ENCODE peak calls at places on chromosomes 2 and 18, in eight cellular contexts. P is T-helper 2 cell; F is heart right ventricle; X is EH; R is stimulated activated CD4-positive, alpha-beta T cell treated with anti-CD3 and anti-CD28 coated beads, TNF-alpha, amount 100 ng/mL, for 4 hours; U is fibroblast of lung; J is stimulated activated naive CD8-positive, alpha-beta T cell treated with anti-CD3 and anti-CD28 coated beads, Interleukin-15, amount 100 ng/mL, for 72 hours; G is NCI-H774. Q is an unnamed sample.

GRCh38 chr2:226508683-226509082 is 290.9 kb downstream of the IRS1 start:
- DNase-seq in R (no peak), U (peak; percentile 43), P (no peak), X (no peak), G (no peak), F (no peak), J (no peak), Q (no peak)

GRCh38 chr2:240946654-240947053 is 40.5 kb downstream of the CROCC2 start:
- DNase-seq in J (no peak), R (no peak), X (peak; percentile 55), F (no peak), P (no peak), G (no peak), U (no peak), Q (no peak)

GRCh38 chr2:219149667-219150066 is 10.9 kb downstream of the NHEJ1 start:
- DNase-seq in R (no peak), P (no peak), X (peak; percentile 36), G (peak; percentile 43), J (no peak), U (peak; percentile 44), F (no peak), Q (no peak)

GRCh38 chr2:182866461-182867369 is at the start of gene FRZB:
- DNase-seq in J (peak; percentile 17), X (peak; percentile 81), P (no peak), R (no peak), G (no peak), U (peak; percentile 76), F (peak; percentile 78), Q (peak; percentile 30)

GRCh38 chr2:55839182-55839819 is 84.3 kb downstream of the EFEMP1 start:
- DNase-seq in R (no peak), G (peak; percentile 83), J (no peak), F (no peak), X (peak; percentile 60), P (no peak), U (peak; percentile 44), Q (no peak)

GRCh38 chr18:62085766-62086165 is 101.1 kb downstream of the PIGN start:
- DNase-seq in J (no peak), R (no peak), P (no peak), G (no peak), X (peak; percentile 36), U (no peak), F (no peak), Q (no peak)

GRCh38 chr2:106020032-106020431 is 174.1 kb downstream of the UXS1 start:
- DNase-seq in R (no peak), G (no peak), F (peak; percentile 58), P (no peak), X (no peak), U (peak; percentile 19), J (no peak), Q (no peak)

GRCh38 chr2:218217366-218218309 is 649 bp downstream of the ARPC2 start:
- DNase-seq in J (peak; percentile 80), P (peak; percentile 64), R (peak; percentile 68), X (peak; percentile 57), G (no peak), F (peak; percentile 58), U (no peak), Q (peak; percentile 48)

GRCh38 chr18:6055711-6056110 is 160.4 kb upstream of the TMEM200C start:
- DNase-seq in J (no peak), X (peak; percentile 90), U (peak; percentile 79), G (no peak), R (no peak), P (no peak), F (no peak), Q (no peak)

GRCh38 chr2:10863837-10864236 is 47.9 kb upstream of the KCNF1 start:
- DNase-seq in P (no peak), U (peak; percentile 12), F (no peak), J (no peak), R (no peak), X (no peak), G (no peak), Q (peak; percentile 44)

GRCh38 chr18:7516505-7517117 is 50.5 kb upstream of the PTPRM start:
- DNase-seq in P (no peak), F (no peak), U (no peak), G (no peak), R (no peak), X (no peak), J (no peak), Q (no peak)

GRCh38 chr2:54639609-54640008 is 83.9 kb upstream of the EML6 start:
- DNase-seq in R (no peak), J (no peak), P (no peak), U (no peak), G (no peak), X (peak; percentile 53), F (no peak), Q (no peak)